ENCODE peak calls at places on chromosomes 16 and 17, in eight cellular contexts. B is fibroblast of lung; F is NCI-H1092; G is stimulated activated CD8-positive, alpha-beta memory T cell treated with anti-CD3 and anti-CD28 coated beads, Interleukin-7, amount 100 ng/mL, for 1 hour; Y is breast epithelium; C is posterior cingulate gyrus; A is activated T-helper 2 cell treated with anti-CD3 and anti-CD28 coated beads, Interferon-gamma antibody, Interleukin-2, Interleukin-4, amounts not matched to agents 10 μg/mL and 5 μg/mL and 100 μg/mL, durations not matched to agents 14 hours and 24 hours and 36 hours; N is ACHN. Q is an unnamed sample.

GRCh38 chr17:78805301-78805700 is 23.2 kb upstream of the CYTH1 start:
- DNase-seq in B (no peak), F (no peak), G (no peak), Y (no peak), C (no peak), A (peak; percentile 54), N (no peak), Q (no peak)

GRCh38 chr17:67281736-67282135 is 36.7 kb upstream of the HELZ start:
- DNase-seq in B (no peak), F (no peak), G (no peak), Y (no peak), C (no peak), A (no peak), N (no peak), Q (no peak)

GRCh38 chr16:67563708-67564468 is 1.6 kb downstream of the CTCF start:
- DNase-seq in B (peak; percentile 70), F (no peak), G (no peak), Y (peak; percentile 63), C (no peak), A (no peak), N (peak; percentile 46), Q (no peak)

GRCh38 chr17:17511971-17512858 is 16.0 kb upstream of the RASD1 start:
- DNase-seq in B (peak; percentile 97), F (no peak), G (no peak), Y (peak; percentile 73), C (no peak), A (no peak), N (peak; percentile 94), Q (no peak)

GRCh38 chr17:55152236-55152635 is 112.5 kb upstream of the HLF start:
- DNase-seq in B (peak; percentile 53), F (no peak), G (no peak), Y (no peak), C (no peak), A (no peak), N (no peak), Q (no peak)

GRCh38 chr17:47929218-47930000 is 12.0 kb upstream of the PNPO start:
- DNase-seq in B (no peak), F (no peak), G (no peak), Y (no peak), C (no peak), A (no peak), N (no peak), Q (no peak)

GRCh38 chr16:70572926-70573270 is 49.3 kb downstream of the SF3B3 start:
- DNase-seq in B (no peak), F (no peak), G (no peak), Y (no peak), C (no peak), A (no peak), N (no peak), Q (no peak)

GRCh38 chr17:13415877-13416416 is 185.8 kb downstream of the HS3ST3A1 start:
- DNase-seq in B (peak; percentile 90), F (no peak), G (no peak), Y (no peak), C (no peak), A (no peak), N (peak; percentile 14), Q (no peak)

GRCh38 chr17:71472809-71473789 is 647.7 kb upstream of the SOX9 start:
- DNase-seq in B (peak; percentile 58), F (peak; percentile 35), G (no peak), Y (no peak), C (no peak), A (no peak), N (peak; percentile 62), Q (no peak)

GRCh38 chr16:728131-728889 is 1.4 kb downstream of the HAGHL start:
- DNase-seq in B (peak; percentile 81), F (no peak), G (no peak), Y (peak; percentile 48), C (no peak), A (peak; percentile 63), N (peak; percentile 91), Q (no peak)

GRCh38 chr17:15306406-15306970 is 34.9 kb downstream of the TEKT3 start:
- DNase-seq in B (peak; percentile 16), F (no peak), G (no peak), Y (no peak), C (no peak), A (no peak), N (no peak), Q (no peak)

GRCh38 chr16:2333772-2334379 is 6.7 kb downstream of the ABCA3 start:
- DNase-seq in B (no peak), F (no peak), G (no peak), Y (no peak), C (no peak), A (no peak), N (no peak), Q (peak; percentile 37)

GRCh38 chr17:72538921-72539352 is 418.1 kb downstream of the SOX9 start:
- DNase-seq in B (peak; percentile 17), F (no peak), G (no peak), Y (no peak), C (peak; percentile 29), A (no peak), N (no peak), Q (no peak)

GRCh38 chr16:51039638-51040331 is 111.3 kb downstream of the SALL1 start:
- DNase-seq in B (no peak), F (no peak), G (no peak), Y (no peak), C (no peak), A (no peak), N (no peak), Q (no peak)

GRCh38 chr17:8004899-8005298 is 2.5 kb downstream of the GUCY2D start:
- DNase-seq in B (peak; percentile 90), F (no peak), G (no peak), Y (no peak), C (no peak), A (no peak), N (no peak), Q (no peak)